ENCODE peak calls at places on chromosomes 12 and 14, in ten cellular contexts. E, A, P, K, Q, H, R, L, Z and U are unnamed samples. For H3K4me1, the result is how much of the 10 kb centered on the place peaks cover.

GRCh38 chr14:99755068-99755405 is 38.2 kb upstream of the EML1 start:
- DNase-seq in E (peak), A (no peak), Z (no peak), Q (no peak), P (peak), K (peak), R (no peak), H (no peak), L (peak), U (no peak)

GRCh38 chr14:73717247-73717646 is 3.1 kb upstream of the PNMA1 start:
- DNase-seq in R (no peak), L (no peak), Q (no peak), H (no peak), Z (no peak), K (no peak), E (no peak), A (no peak), P (no peak), U (peak)

GRCh38 chr14:86897224-86897623 is 1095.8 kb downstream of the GALC start:
- DNase-seq in A (no peak), R (no peak), E (no peak), Z (no peak), H (no peak), P (no peak), Q (no peak), K (no peak), L (no peak), U (no peak)

GRCh38 chr12:88570103-88570502 is 10.2 kb downstream of the KITLG start:
- DNase-seq in E (no peak), L (no peak), A (no peak), Z (no peak), P (no peak), Q (no peak), H (no peak), K (no peak), R (no peak), U (no peak)

GRCh38 chr12:51653431-51653830 is 62.4 kb downstream of the SCN8A start:
- DNase-seq in Q (no peak), R (no peak), Z (no peak), E (no peak), P (no peak), H (no peak), L (no peak), K (no peak), A (no peak), U (no peak)

GRCh38 chr12:56115329-56115728 is 1.1 kb upstream of the RPL41 start:
- DNase-seq in H (no peak), P (peak), E (no peak), A (no peak), R (no peak), L (no peak), K (no peak), Q (no peak), Z (no peak), U (peak)

GRCh38 chr12:72296389-72296788 is 24.2 kb downstream of the TRHDE start:
- DNase-seq in H (peak), P (no peak), E (no peak), K (no peak), Z (peak), L (no peak), R (no peak), A (no peak), Q (no peak), U (no peak)

GRCh38 chr12:29242921-29243431 is 93.9 kb downstream of the FAR2 start:
- DNase-seq in L (no peak), H (no peak), Q (no peak), A (no peak), E (no peak), P (no peak), K (no peak), Z (no peak), R (no peak), U (peak)

GRCh38 chr12:130981947-130982346 is 28.2 kb downstream of the ADGRD1 start:
- DNase-seq in K (no peak), H (no peak), P (no peak), R (no peak), A (no peak), Q (no peak), L (no peak), Z (no peak), E (no peak), U (no peak)

GRCh38 chr12:65787056-65787855 is 37.0 kb upstream of the HMGA2 start:
- DNase-seq in P (peak), L (no peak), H (no peak), A (no peak), Z (no peak), E (no peak), R (no peak), K (no peak), Q (no peak), U (peak)

GRCh38 chr14:99262977-99263448 is 9.0 kb downstream of the BCL11B start:
- DNase-seq in E (peak), Z (no peak), Q (no peak), K (no peak), H (no peak), A (no peak), R (no peak), L (no peak), P (no peak), U (no peak)

GRCh38 chr12:50514526-50515276 is 9.9 kb downstream of the DIP2B start:
- DNase-seq in R (no peak), A (no peak), L (no peak), H (no peak), E (no peak), Q (no peak), K (no peak), Z (no peak), P (no peak), U (no peak)

GRCh38 chr14:55381040-55381439 is 30.6 kb downstream of the ATG14 start:
- DNase-seq in L (no peak), A (no peak), R (no peak), Z (peak), E (no peak), H (no peak), Q (no peak), P (no peak), K (no peak), U (no peak)

GRCh38 chr12:124919646-124920352 is 5.3 kb upstream of the UBC start:
- DNase-seq in H (no peak), Q (no peak), K (no peak), E (no peak), L (no peak), R (no peak), P (no peak), A (no peak), Z (peak), U (peak)

GRCh38 chr12:48681416-48681737 is 661 bp downstream of the KANSL2 start:
- DNase-seq in K (no peak), Z (no peak), A (peak), R (no peak), L (no peak), P (no peak), Q (no peak), E (no peak), H (no peak), U (no peak)

GRCh38 chr12:94143444-94143843 is 4.9 kb upstream of the PLXNC1 start:
- DNase-seq in L (no peak), P (no peak), Q (no peak), Z (no peak), H (no peak), E (no peak), R (no peak), A (no peak), K (no peak), U (no peak)

GRCh38 chr12:119154435-119154818 is 24.3 kb upstream of the HSPB8 start:
- DNase-seq in A (peak), E (no peak), L (peak), H (peak), Z (no peak), P (peak), Q (no peak), R (no peak), K (no peak), U (peak)

GRCh38 chr12:27967551-27968054 is 4.9 kb downstream of the PTHLH start:
- DNase-seq in K (no peak), H (no peak), Z (peak), P (no peak), A (no peak), E (no peak), Q (no peak), R (no peak), L (no peak), U (no peak)

GRCh38 chr14:91934554-91935285 is 12.8 kb downstream of the FBLN5 start:
- DNase-seq in R (no peak), K (no peak), Z (no peak), H (no peak), A (no peak), L (no peak), Q (no peak), P (no peak), E (peak), U (no peak)

GRCh38 chr12:68253504-68253903 is at the start of gene IL22:
- DNase-seq in H (no peak), E (no peak), K (no peak), R (no peak), P (no peak), L (no peak), Q (no peak), Z (no peak), A (no peak), U (no peak)

GRCh38 chr12:108185002-108185401 is 55.9 kb downstream of the WSCD2 start:
- DNase-seq in H (no peak), L (no peak), P (no peak), K (no peak), R (no peak), Z (no peak), E (no peak), Q (no peak), A (no peak), U (no peak)

GRCh38 chr14:51869426-51870113 is 9.2 kb downstream of the GNG2 start:
- DNase-seq in Z (no peak), P (no peak), E (no peak), H (no peak), A (no peak), Q (no peak), K (no peak), R (no peak), L (no peak), U (no peak)

GRCh38 chr14:68685419-68686211 is 107.3 kb downstream of the ZFP36L1 start:
- DNase-seq in Q (no peak), Z (peak), A (no peak), H (peak), L (no peak), R (peak), E (peak), K (peak), P (no peak), U (no peak)

GRCh38 chr12:53062011-53062961 is 12.4 kb downstream of the TNS2 start:
- DNase-seq in A (no peak), E (peak), Z (no peak), K (peak), P (peak), L (peak), Q (no peak), H (no peak), R (no peak), U (no peak)

GRCh38 chr12:106112094-106112822 is 26.5 kb downstream of the NUAK1 start:
- DNase-seq in R (no peak), P (peak), K (no peak), H (no peak), L (no peak), A (no peak), Q (no peak), Z (peak), E (no peak), U (no peak)

GRCh38 chr12:27843714-27844245 is 63.7 kb upstream of the MANSC4 start:
- DNase-seq in E (no peak), R (no peak), K (no peak), P (no peak), L (no peak), Z (peak), Q (peak), H (no peak), A (peak), U (peak)

GRCh38 chr14:73833530-73834257 is 17.9 kb upstream of the PTGR2 start:
- DNase-seq in Q (no peak), A (no peak), L (no peak), Z (no peak), H (no peak), R (no peak), K (no peak), E (no peak), P (peak), U (peak)

GRCh38 chr12:26195641-26196423 is 459 bp downstream of the SSPN start:
- DNase-seq in Q (peak), E (peak), H (no peak), P (peak), Z (peak), A (no peak), K (peak), L (peak), R (no peak), U (peak)

GRCh38 chr14:53715390-53715730 is 241.3 kb downstream of the BMP4 start:
- DNase-seq in A (no peak), R (no peak), H (peak), Q (no peak), K (no peak), L (no peak), Z (peak), E (no peak), P (no peak), U (no peak)

GRCh38 chr14:102182190-102182589 is 42.5 kb downstream of the WDR20 start:
- DNase-seq in K (no peak), E (no peak), A (no peak), H (no peak), P (no peak), Z (peak), Q (no peak), R (no peak), L (no peak), U (no peak)

GRCh38 chr12:115172521-115172920 is 488.5 kb upstream of the TBX3 start:
- DNase-seq in R (no peak), L (no peak), P (no peak), A (no peak), Q (no peak), H (no peak), E (no peak), K (no peak), Z (peak), U (no peak)

GRCh38 chr12:55738113-55739024 is 4.6 kb upstream of the GDF11 start:
- DNase-seq in H (peak), L (peak), A (peak), K (peak), Q (peak), E (peak), Z (peak), P (peak), R (no peak), U (peak)

GRCh38 chr14:100076133-100076532 is 10.9 kb downstream of the EVL start:
- DNase-seq in E (no peak), R (no peak), P (no peak), L (no peak), K (peak), Q (no peak), H (peak), Z (no peak), A (peak), U (no peak)

GRCh38 chr12:48001426-48002178 is 2.7 kb downstream of the COL2A1 start:
- DNase-seq in Z (peak), H (peak), P (peak), E (peak), Q (peak), R (no peak), L (no peak), K (no peak), A (peak), U (peak)

GRCh38 chr12:103327676-103328075 is 168.1 kb downstream of the C12orf42 start:
- DNase-seq in L (no peak), P (no peak), Z (no peak), A (no peak), E (no peak), K (no peak), H (no peak), Q (no peak), R (no peak), U (no peak)
- H3K4me1 ChIP-seq in L (under half), P (under half), Z (under half), A (under half), E (under half), K (under half), H (under half), Q (under half), R (under half), U (under half)

DNA sequence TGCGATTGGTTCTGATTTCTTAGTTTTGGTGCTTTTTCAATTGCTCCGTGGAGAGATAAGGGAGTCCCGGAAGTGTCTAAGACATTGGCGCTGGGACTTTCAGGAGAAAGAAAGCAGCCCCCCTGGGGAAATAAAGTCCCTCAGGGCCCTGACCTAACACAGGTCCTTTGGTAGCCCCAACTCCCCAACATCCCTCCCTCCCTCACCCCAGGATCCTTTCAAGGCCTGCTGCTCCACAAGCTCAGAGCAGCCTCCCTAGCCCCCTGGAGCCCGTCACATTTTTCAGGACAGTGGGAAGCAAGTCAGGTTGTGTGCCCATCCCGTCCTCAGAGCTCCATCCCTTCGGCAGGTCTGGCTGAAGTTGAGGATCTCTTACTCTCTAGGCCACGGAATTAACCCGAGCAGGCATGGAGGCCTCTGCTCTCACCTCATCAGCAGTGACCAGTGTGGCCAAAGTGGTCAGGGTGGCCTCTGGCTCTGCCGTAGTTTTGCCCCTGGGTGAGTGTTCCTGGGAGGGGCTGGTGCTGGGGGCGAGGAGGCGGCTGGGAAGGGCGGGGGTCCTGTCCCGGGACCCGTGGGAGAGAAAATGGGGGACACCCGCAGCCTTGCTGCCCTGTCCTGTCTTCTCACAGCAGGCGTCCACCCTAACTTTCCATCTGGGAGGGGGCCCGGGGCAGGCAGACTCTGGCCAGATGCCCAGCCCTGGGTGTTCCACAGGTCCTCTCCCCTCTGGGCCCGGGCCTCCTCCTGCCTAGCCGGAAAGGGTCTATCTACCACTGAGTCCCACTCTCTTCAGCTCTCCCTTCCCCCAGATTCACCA is 950 bp downstream of the IFI27 start:
- DNase-seq in E (no peak), L (peak), R (no peak), A (no peak), K (no peak), Q (no peak), H (no peak), Z (no peak), P (peak), U (no peak)
- H3K27ac ChIP-seq in E (no peak), L (peak), R (no peak), A (no peak), K (peak), Q (no peak), H (no peak), Z (peak), P (peak), U (no peak)

DNA sequence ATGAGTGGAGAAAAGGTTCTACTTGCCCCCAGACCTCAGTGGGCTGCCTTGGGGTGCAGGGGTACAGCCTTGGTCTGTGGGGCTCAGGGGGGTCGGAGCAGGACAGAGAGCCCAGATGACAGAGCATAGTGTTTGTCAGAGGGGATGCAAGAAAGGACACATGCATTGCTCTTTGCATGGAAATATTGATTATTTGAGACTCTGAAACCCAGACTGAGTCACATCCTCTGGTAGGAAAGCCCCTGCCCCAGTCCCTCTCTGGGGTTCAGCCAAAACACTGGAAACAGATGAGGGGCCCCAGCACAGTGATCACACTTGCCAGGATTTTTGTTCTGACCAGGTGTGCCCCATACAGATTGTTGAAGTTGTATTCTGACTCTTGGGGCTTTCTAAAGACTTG is 1094.4 kb downstream of the BCL11B start:
- DNase-seq in L (no peak), A (no peak), Z (no peak), R (no peak), K (no peak), P (no peak), Q (no peak), H (no peak), E (no peak), U (no peak)
- H3K4me1 ChIP-seq in L (under half), A (under half), Z (under half), R (half or more), K (under half), P (under half), Q (under half), H (under half), E (under half), U (under half)

GRCh38 chr12:75908961-75909699 is 122.4 kb downstream of the PHLDA1 start:
- DNase-seq in P (peak), R (no peak), H (no peak), A (no peak), Q (peak), K (no peak), E (peak), L (peak), Z (peak), U (peak)
- H3K27ac ChIP-seq in P (no peak), R (no peak), H (peak), A (no peak), Q (no peak), K (peak), E (no peak), L (no peak), Z (no peak), U (no peak)

DNA sequence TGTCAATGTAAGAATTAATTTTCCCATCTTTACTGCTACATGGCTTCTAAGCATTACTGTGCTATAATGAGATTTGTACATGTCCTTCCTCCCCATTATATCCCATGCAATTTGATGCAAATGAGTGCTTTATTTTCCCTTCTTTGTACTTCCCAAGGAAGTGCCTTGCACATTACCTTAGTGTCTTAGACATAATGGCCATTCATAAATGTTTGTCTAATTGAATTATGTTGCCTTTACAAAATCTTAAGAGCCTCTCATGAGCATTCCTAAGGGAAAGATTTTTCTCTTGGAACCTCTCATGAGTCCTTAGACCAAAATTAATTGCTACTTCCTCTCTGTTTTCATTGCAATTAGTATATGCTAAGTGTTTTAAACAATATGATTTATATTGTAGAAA is 741.7 kb downstream of the RERGL start:
- DNase-seq in Q (no peak), E (no peak), K (no peak), A (no peak), P (no peak), H (no peak), R (no peak), Z (no peak), L (no peak), U (no peak)
- H3K4me1 ChIP-seq in Q (under half), E (under half), K (under half), A (under half), P (under half), H (under half), R (under half), Z (under half), L (under half), U (under half)

GRCh38 chr14:22563987-22564386 is 25.0 kb downstream of the DAD1 start:
- DNase-seq in A (no peak), Q (no peak), R (no peak), E (no peak), P (no peak), K (no peak), Z (no peak), H (no peak), L (no peak), U (no peak)

GRCh38 chr14:22567437-22567836 is 21.6 kb downstream of the DAD1 start:
- DNase-seq in Z (no peak), R (no peak), E (no peak), L (no peak), A (no peak), P (no peak), H (no peak), K (no peak), Q (no peak), U (no peak)

GRCh38 chr14:22564463-22564862 is 24.6 kb downstream of the DAD1 start:
- DNase-seq in P (no peak), H (no peak), E (no peak), K (no peak), Z (no peak), Q (no peak), R (no peak), A (no peak), L (no peak), U (no peak)

GRCh38 chr14:22566845-22567244 is 22.2 kb downstream of the DAD1 start:
- DNase-seq in Z (no peak), L (no peak), H (no peak), E (no peak), A (no peak), R (no peak), K (no peak), P (no peak), Q (no peak), U (no peak)

GRCh38 chr14:22565391-22565945 is 23.6 kb downstream of the DAD1 start:
- DNase-seq in R (no peak), E (no peak), L (no peak), A (no peak), Z (no peak), K (no peak), Q (no peak), P (no peak), H (no peak), U (no peak)
- H3K27ac ChIP-seq in R (peak), E (peak), L (no peak), A (no peak), Z (no peak), K (no peak), Q (no peak), P (no peak), H (no peak), U (no peak)

GRCh38 chr12:121451931-121452330 is 52.0 kb downstream of the RNF34 start:
- DNase-seq in L (no peak), Q (no peak), Z (no peak), H (no peak), A (no peak), E (no peak), R (no peak), P (no peak), K (no peak), U (no peak)
- H3K4me1 ChIP-seq in L (under half), Q (under half), Z (under half), H (under half), A (under half), E (under half), R (under half), P (under half), K (under half), U (under half)

GRCh38 chr12:19045421-19045820 is 84.1 kb upstream of the PLEKHA5 start:
- DNase-seq in H (no peak), Z (no peak), K (no peak), Q (no peak), P (no peak), E (no peak), L (no peak), A (no peak), R (no peak), U (no peak)
- H3K27ac ChIP-seq in H (no peak), Z (no peak), K (no peak), Q (no peak), P (no peak), E (no peak), L (no peak), A (no peak), R (no peak), U (no peak)

GRCh38 chr12:11813422-11813813 is 163.9 kb downstream of the ETV6 start:
- DNase-seq in Z (peak), A (no peak), L (peak), R (no peak), Q (no peak), P (no peak), H (no peak), K (no peak), E (no peak), U (no peak)
- H3K4me1 ChIP-seq in Z (under half), A (under half), L (under half), R (under half), Q (under half), P (under half), H (under half), K (under half), E (under half), U (under half)